ENCODE peak calls at places on chromosomes 3 and 15, in four cellular contexts. O is HepG2, V is GM12878, C is H1. F is an unnamed sample.

GRCh38 chr3:170572665-170573253 is 13.1 kb downstream of the SLC7A14 start:
- DNase-seq in O (no peak), V (peak), C (no peak), F (no peak)

GRCh38 chr3:123424321-123424998 is 24.4 kb downstream of the ADCY5 start:
- DNase-seq in O (no peak), V (no peak), C (no peak), F (no peak)

GRCh38 chr3:133662256-133662773 is 574 bp upstream of the TOPBP1 start:
- DNase-seq in O (peak), V (no peak), C (no peak), F (no peak)

GRCh38 chr3:34078418-34078817 is 280.0 kb downstream of the PDCD6IP start:
- DNase-seq in O (no peak), V (no peak), C (no peak), F (no peak)

GRCh38 chr3:184554470-184554869 is 7.1 kb upstream of the EPHB3 start:
- DNase-seq in O (no peak), V (no peak), C (no peak), F (no peak)

GRCh38 chr15:72406936-72407335 is 8.8 kb downstream of the TMEM202 start:
- DNase-seq in O (no peak), V (no peak), C (no peak), F (no peak)

GRCh38 chr3:131501949-131502348 is 822 bp downstream of the MRPL3 start:
- DNase-seq in O (peak), V (no peak), C (no peak), F (no peak)

GRCh38 chr3:61353353-61353752 is 102.1 kb upstream of the FHIT start:
- DNase-seq in O (no peak), V (no peak), C (no peak), F (no peak)

GRCh38 chr15:96333194-96334016 is 2.9 kb downstream of the NR2F2 start:
- DNase-seq in O (no peak), V (no peak), C (no peak), F (no peak)

GRCh38 chr15:30649952-30650929 is 24.3 kb downstream of the ARHGAP11B start:
- DNase-seq in O (no peak), V (peak), C (no peak), F (peak)

GRCh38 chr3:61890167-61890566 is 328.8 kb downstream of the PTPRG start:
- DNase-seq in O (no peak), V (no peak), C (no peak), F (no peak)

GRCh38 chr15:62928996-62929350 is 113.6 kb upstream of the TPM1 start:
- DNase-seq in O (peak), V (no peak), C (no peak), F (no peak)

GRCh38 chr15:73982251-73982962 is 9.7 kb downstream of the STOML1 start:
- DNase-seq in O (no peak), V (no peak), C (no peak), F (no peak)

GRCh38 chr3:51657234-51657633 is 13.8 kb upstream of the TEX264 start:
- DNase-seq in O (no peak), V (no peak), C (no peak), F (no peak)

GRCh38 chr3:140753865-140754754 is 76.2 kb downstream of the TRIM42 start:
- DNase-seq in O (no peak), V (peak), C (no peak), F (no peak)

GRCh38 chr3:159619341-159619885 is 369.2 kb upstream of the IL12A start:
- DNase-seq in O (no peak), V (no peak), C (no peak), F (no peak)

GRCh38 chr3:169026543-169027181 is 636.9 kb downstream of the MECOM start:
- DNase-seq in O (peak), V (no peak), C (no peak), F (no peak)

GRCh38 chr3:141401584-141402475 is 33.5 kb downstream of the ZBTB38 start:
- DNase-seq in O (no peak), V (no peak), C (no peak), F (peak)

GRCh38 chr15:55132672-55133071 is 64.1 kb downstream of the RSL24D1 start:
- DNase-seq in O (no peak), V (no peak), C (no peak), F (no peak)

GRCh38 chr3:62614527-62614926 is 241.2 kb upstream of the FEZF2 start:
- DNase-seq in O (no peak), V (no peak), C (no peak), F (no peak)

GRCh38 chr3:89025185-89025584 is 82.2 kb upstream of the EPHA3 start:
- DNase-seq in O (no peak), V (no peak), C (no peak), F (no peak)

DNA sequence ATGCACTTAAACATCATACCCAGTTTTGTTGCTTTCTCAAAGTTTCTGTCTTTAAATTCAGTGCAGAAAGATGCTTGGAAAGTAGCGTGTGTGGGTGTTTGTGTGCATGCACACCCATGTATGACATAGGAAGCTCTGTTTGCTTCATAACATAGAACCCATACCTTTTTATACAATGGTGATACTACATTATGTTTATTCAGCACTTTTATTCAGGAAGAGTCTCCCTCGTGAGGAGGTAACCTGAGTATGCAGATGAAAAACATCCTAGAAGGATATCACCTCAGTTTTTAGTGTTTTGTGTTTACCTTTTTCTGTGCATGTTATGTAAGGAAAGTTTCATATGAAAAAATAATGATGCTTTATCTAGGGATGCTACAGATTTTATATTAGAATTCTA is 111.2 kb downstream of the SST start:
- DNase-seq in O (no peak), V (no peak), C (no peak), F (no peak)
- TF ChIP-seq TAF1 in O (no peak), V (no peak), C (no peak), F (no peak)

DNA sequence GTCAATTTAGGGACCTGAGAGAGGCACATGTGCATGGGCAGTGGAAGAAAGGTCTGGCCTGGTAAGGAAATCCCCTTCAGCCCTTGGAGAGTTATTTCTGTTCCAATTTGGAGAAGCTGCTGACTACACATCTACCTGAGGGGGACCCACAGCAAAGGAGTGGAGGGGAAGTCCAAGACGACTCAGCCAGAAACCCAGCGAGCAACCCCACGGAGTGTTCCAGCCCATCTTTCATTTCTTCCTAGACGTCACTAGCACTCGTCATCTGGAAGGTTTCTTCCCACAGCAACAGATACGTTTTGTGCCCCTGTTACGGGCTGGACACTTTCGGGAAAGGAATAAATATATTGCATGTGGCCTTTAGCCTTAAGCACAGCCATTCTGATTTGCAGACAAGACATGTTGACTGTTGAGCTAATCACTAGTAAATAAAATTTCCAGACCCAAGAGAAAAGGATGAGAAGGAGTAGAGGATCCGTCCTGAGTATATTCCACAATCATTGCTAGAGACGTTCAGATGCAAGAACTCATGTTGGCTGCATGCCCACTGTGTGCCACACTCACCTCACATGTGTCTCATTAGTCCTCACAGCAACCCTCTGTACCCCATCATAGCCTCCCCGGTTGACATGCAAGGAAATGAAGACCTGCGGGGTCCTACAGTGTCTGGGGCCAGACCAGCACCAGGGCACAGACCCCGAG is 7.8 kb upstream of the FAM174B start:
- DNase-seq in O (no peak), V (peak), C (no peak), F (no peak)
- TF ChIP-seq TAF1 in O (no peak), V (no peak), C (no peak), F (no peak)

GRCh38 chr3:64488938-64489337 is 198.9 kb downstream of the ADAMTS9 start:
- DNase-seq in O (no peak), V (no peak), C (no peak), F (no peak)
- TF ChIP-seq TAF1 in O (no peak), V (no peak), C (peak), F (no peak)

DNA sequence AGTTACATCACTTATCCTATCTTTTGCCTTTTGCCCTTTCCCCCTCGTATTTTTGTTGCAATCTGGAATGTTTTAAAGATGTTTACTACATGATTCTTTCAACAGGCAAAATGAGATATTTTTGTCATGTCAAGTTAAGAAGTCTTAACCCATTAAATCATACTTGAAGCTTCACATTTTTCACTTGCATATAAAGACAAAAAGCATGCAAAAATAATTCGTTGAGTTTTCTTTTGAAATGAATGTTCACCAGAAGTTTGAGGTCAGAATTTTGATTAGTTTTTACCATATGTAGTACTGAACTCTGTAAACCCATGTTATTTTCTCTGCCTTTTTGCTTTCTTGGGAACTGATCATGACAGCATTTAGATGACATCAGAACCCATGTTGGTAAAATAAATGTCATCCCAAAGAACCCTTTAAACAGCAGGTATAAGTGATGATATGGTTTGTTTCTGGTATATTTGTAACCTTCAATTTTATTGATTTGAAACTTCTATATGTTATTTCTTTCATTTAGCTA is 188.5 kb downstream of the GHSR start:
- DNase-seq in O (no peak), V (no peak), C (no peak), F (no peak)
- TF ChIP-seq TAF1 in O (no peak), V (no peak), C (no peak), F (no peak)

GRCh38 chr3:20052851-20053250 is 12.6 kb downstream of the KAT2B start:
- DNase-seq in O (no peak), V (no peak), C (no peak), F (no peak)

GRCh38 chr3:20057612-20058180 is 17.4 kb downstream of the KAT2B start:
- DNase-seq in O (no peak), V (no peak), C (no peak), F (no peak)

GRCh38 chr3:20055020-20055775 is 15.0 kb downstream of the KAT2B start:
- DNase-seq in O (no peak), V (no peak), C (no peak), F (no peak)

GRCh38 chr3:20056727-20057611 is 16.7 kb downstream of the KAT2B start:
- DNase-seq in O (no peak), V (no peak), C (no peak), F (no peak)

GRCh38 chr3:20054549-20054987 is 14.3 kb downstream of the KAT2B start:
- DNase-seq in O (peak), V (peak), C (no peak), F (no peak)
- TF ChIP-seq TAF1 in O (no peak), V (no peak), C (no peak), F (no peak)

GRCh38 chr15:82572311-82572710 is 32.1 kb upstream of the RPS17 start:
- DNase-seq in O (no peak), V (no peak), C (no peak), F (no peak)
- TF ChIP-seq TAF1 in O (no peak), V (no peak), C (no peak), F (no peak)

DNA sequence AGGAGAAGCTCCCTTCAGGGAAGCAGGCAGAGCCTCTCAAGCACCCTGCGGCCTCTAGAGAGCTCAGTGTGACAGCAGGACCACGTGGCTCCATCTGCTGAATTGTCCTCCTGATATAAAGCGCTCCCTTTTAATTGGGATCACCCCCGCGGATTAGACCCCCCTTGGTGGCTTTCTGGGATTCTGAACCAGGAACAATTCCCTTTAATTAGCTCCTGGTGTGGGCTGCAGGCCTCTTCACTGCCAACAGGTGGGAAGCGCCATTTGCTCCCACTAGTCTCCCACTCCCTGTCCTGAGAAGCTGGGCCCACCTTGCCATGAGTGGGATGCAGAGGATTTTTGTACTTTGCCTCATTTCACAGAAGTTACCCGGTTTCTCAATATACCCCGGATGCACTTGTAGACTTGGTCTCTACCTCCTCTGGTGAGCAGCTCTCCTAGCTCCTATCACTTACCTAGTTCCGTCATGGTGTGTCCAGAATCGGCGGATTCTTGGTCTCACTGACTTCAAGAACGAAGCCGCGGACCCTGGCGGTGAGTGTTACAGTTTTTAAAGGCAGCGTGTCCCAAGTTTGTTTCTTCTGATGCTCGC is 592 bp downstream of the PGPEP1L start:
- DNase-seq in O (no peak), V (no peak), C (no peak), F (no peak)
- TF ChIP-seq TAF1 in O (no peak), V (no peak), C (no peak), F (no peak)

DNA sequence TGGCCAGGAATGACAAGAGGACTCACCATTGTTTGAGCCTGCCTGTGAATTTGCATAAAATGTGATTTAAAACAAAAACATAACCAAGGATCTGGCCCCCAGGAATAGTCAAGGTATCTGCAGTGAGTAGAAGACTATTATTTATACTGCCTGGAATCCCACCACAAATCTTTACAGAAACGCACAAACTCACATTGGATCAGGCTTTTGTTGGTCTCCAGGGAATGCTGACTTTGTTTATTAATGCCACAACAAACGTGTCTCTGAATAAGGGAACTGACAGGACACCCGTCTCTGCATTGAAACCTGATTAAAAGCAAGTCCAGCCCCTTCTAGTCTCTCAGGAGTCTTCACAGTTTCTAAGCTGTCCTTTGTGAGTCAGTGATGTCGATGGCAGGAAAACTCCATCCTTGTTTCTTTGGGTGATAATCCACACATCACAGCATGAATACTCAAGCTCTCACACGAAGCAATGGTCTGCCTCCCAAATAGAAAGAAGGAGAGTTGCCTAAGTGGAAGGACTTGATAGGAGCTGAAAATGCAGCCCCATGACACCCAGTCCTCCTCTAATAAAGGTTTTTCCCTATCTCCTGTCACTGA is 37.7 kb downstream of the CLDN18 start:
- DNase-seq in O (no peak), V (no peak), C (no peak), F (no peak)
- TF ChIP-seq TAF1 in O (no peak), V (no peak), C (no peak), F (no peak)

F was measured in GM12891.